ENCODE peak calls at places on chromosomes 4 and X, in six cellular contexts. One of them, this sample, is unnamed.

GRCh38 chr4:6497796-6498195 is 25.4 kb upstream of the PPP2R2C start:
- DNase-seq in lung: peak
- DNase-seq in tibial artery: no peak
- DNase-seq in K562: no peak
- DNase-seq in breast epithelium: no peak
- DNase-seq in pancreas: no peak
- DNase-seq in this sample: no peak

GRCh38 chr4:9875516-9875915 is 94.1 kb downstream of the DRD5 start:
- DNase-seq in breast epithelium: no peak
- DNase-seq in tibial artery: no peak
- DNase-seq in pancreas: no peak
- DNase-seq in K562: no peak
- DNase-seq in lung: no peak
- DNase-seq in this sample: no peak

GRCh38 chrX:135477576-135477975 is 42.9 kb upstream of the INTS6L start:
- DNase-seq in lung: peak
- DNase-seq in tibial artery: no peak
- DNase-seq in pancreas: peak
- DNase-seq in K562: peak
- DNase-seq in breast epithelium: peak
- DNase-seq in this sample: peak

GRCh38 chrX:71928856-71929255 is 18.2 kb downstream of the NHSL2 start:
- DNase-seq in pancreas: no peak
- DNase-seq in tibial artery: no peak
- DNase-seq in lung: no peak
- DNase-seq in K562: no peak
- DNase-seq in breast epithelium: no peak
- DNase-seq in this sample: no peak

GRCh38 chr4:166198921-166199320 is 325.9 kb downstream of the TLL1 start:
- DNase-seq in lung: no peak
- DNase-seq in breast epithelium: no peak
- DNase-seq in K562: no peak
- DNase-seq in tibial artery: no peak
- DNase-seq in pancreas: no peak
- DNase-seq in this sample: no peak

GRCh38 chrX:19673334-19674040 is 158.2 kb upstream of the MAP3K15 start:
- DNase-seq in breast epithelium: no peak
- DNase-seq in pancreas: peak
- DNase-seq in tibial artery: peak
- DNase-seq in lung: peak
- DNase-seq in K562: no peak
- DNase-seq in this sample: no peak

GRCh38 chr4:176464748-176465147 is 145.0 kb downstream of the SPCS3 start:
- DNase-seq in pancreas: no peak
- DNase-seq in breast epithelium: no peak
- DNase-seq in lung: no peak
- DNase-seq in tibial artery: no peak
- DNase-seq in K562: no peak
- DNase-seq in this sample: no peak

GRCh38 chrX:97522307-97522706 is 638.6 kb downstream of the RPA4 start:
- DNase-seq in lung: no peak
- DNase-seq in breast epithelium: no peak
- DNase-seq in tibial artery: no peak
- DNase-seq in K562: no peak
- DNase-seq in pancreas: no peak
- DNase-seq in this sample: no peak

GRCh38 chr4:38090450-38091246 is 130.4 kb downstream of the PTTG2 start:
- DNase-seq in tibial artery: no peak
- DNase-seq in lung: no peak
- DNase-seq in breast epithelium: no peak
- DNase-seq in K562: no peak
- DNase-seq in pancreas: no peak
- DNase-seq in this sample: no peak

GRCh38 chr4:154329268-154329858 is 162.2 kb downstream of the DCHS2 start:
- DNase-seq in K562: peak
- DNase-seq in tibial artery: no peak
- DNase-seq in breast epithelium: no peak
- DNase-seq in pancreas: no peak
- DNase-seq in lung: no peak
- DNase-seq in this sample: no peak

GRCh38 chrX:12673487-12673886 is 117.7 kb upstream of the PRPS2 start:
- DNase-seq in breast epithelium: no peak
- DNase-seq in lung: no peak
- DNase-seq in K562: no peak
- DNase-seq in pancreas: no peak
- DNase-seq in tibial artery: no peak
- DNase-seq in this sample: no peak

GRCh38 chrX:130330706-130331105 is 9.0 kb upstream of the SLC25A14 start:
- DNase-seq in lung: peak
- DNase-seq in breast epithelium: no peak
- DNase-seq in pancreas: peak
- DNase-seq in tibial artery: no peak
- DNase-seq in K562: peak
- DNase-seq in this sample: peak

GRCh38 chrX:114976321-114976720 is 41.1 kb downstream of the IL13RA2 start:
- DNase-seq in lung: no peak
- DNase-seq in breast epithelium: no peak
- DNase-seq in pancreas: no peak
- DNase-seq in K562: no peak
- DNase-seq in tibial artery: no peak
- DNase-seq in this sample: no peak

GRCh38 chrX:916235-916609 is 285.6 kb downstream of the SHOX start:
- DNase-seq in K562: no peak
- DNase-seq in breast epithelium: no peak
- DNase-seq in lung: peak
- DNase-seq in tibial artery: no peak
- DNase-seq in pancreas: no peak
- DNase-seq in this sample: no peak

GRCh38 chrX:130028196-130028595 is 45.8 kb downstream of the BCORL1 start:
- DNase-seq in tibial artery: no peak
- DNase-seq in lung: peak
- DNase-seq in breast epithelium: no peak
- DNase-seq in pancreas: peak
- DNase-seq in K562: peak
- DNase-seq in this sample: peak

GRCh38 chrX:136209016-136209738 is 42.0 kb downstream of the MAP7D3 start:
- DNase-seq in tibial artery: peak
- DNase-seq in breast epithelium: no peak
- DNase-seq in K562: peak
- DNase-seq in pancreas: peak
- DNase-seq in lung: no peak
- DNase-seq in this sample: peak

GRCh38 chrX:96924581-96924980 is 40.9 kb downstream of the RPA4 start:
- DNase-seq in lung: no peak
- DNase-seq in tibial artery: no peak
- DNase-seq in K562: no peak
- DNase-seq in pancreas: no peak
- DNase-seq in breast epithelium: no peak
- DNase-seq in this sample: no peak

GRCh38 chr4:112510468-112511293 is 5.3 kb downstream of the NEUROG2 start:
- DNase-seq in K562: no peak
- DNase-seq in breast epithelium: no peak
- DNase-seq in tibial artery: peak
- DNase-seq in lung: no peak
- DNase-seq in pancreas: no peak
- DNase-seq in this sample: no peak

GRCh38 chr4:6221851-6222760 is 21.8 kb upstream of the JAKMIP1 start:
- DNase-seq in breast epithelium: no peak
- DNase-seq in tibial artery: peak
- DNase-seq in K562: peak
- DNase-seq in lung: no peak
- DNase-seq in pancreas: peak
- DNase-seq in this sample: no peak

DNA sequence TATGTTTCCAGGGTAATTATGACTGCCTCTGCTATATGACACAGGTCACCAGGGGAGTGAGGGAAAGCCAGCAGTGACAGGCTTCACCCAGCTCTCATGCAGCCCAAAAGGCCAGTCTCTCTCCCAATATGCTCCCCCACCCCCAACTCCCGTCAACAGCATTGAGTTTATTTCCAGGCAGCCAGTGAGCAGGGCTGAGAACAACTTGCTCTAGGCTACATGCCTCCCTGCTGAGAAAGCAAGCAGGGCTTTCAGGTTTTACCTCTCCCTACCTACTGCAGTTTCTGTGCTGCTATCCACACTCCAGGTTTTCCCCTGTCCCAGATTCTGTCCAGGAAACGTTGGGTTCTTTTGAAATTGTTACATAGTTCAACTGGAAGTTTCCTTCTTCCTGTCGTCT is 291.4 kb downstream of the PABPC4L start:
- DNase-seq in tibial artery: no peak
- DNase-seq in K562: no peak
- DNase-seq in lung: no peak
- DNase-seq in pancreas: no peak
- DNase-seq in breast epithelium: no peak
- DNase-seq in this sample: no peak
- H3K27ac ChIP-seq in tibial artery: no peak
- H3K27ac ChIP-seq in K562: no peak
- H3K27ac ChIP-seq in lung: no peak
- H3K27ac ChIP-seq in pancreas: no peak
- H3K27ac ChIP-seq in breast epithelium: no peak
- H3K27ac ChIP-seq in this sample: no peak

DNA sequence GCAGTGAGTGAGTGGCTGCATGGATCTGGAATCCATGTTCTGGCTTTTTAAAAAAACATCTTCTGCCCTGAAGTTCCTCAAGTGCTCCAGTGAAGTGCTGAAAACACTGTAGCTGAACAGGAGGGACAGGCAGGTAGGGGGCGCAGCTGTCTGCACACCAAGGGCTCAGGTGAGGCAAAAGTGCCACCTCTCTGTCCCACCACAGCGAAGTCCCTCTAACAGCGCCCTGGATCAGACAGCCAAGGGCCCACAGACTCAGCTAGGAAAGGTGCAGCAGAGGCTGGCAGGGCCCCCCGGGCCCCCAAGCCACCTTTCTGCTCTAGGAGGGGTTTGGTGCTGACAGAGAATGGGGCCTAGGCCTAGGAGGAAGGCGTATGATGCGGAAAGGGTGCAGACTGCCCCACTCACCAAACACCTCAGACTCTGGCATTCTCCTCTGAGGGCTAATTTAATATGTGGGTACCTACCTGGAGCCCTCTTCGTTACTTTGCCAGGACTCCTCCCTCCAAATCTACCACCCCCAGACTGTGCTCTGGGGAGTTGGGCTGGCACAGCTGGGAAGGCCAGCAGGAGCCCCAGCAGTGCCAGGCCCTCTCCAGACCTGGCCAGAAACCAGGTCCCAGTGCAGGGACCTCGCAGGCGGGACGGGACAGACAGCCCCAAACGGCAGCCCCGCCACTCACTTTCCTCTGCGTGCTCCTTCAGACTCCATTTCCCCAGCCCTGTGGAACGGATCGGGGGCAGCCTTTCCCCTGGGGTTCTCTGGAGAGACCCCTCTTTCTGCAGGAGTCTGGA is 73.7 kb downstream of the ENPP6 start:
- DNase-seq in pancreas: no peak
- DNase-seq in K562: no peak
- DNase-seq in lung: no peak
- DNase-seq in tibial artery: no peak
- DNase-seq in breast epithelium: no peak
- DNase-seq in this sample: no peak
- TF ChIP-seq CTCF in pancreas: no peak
- TF ChIP-seq CTCF in K562: peak
- TF ChIP-seq CTCF in lung: no peak
- TF ChIP-seq CTCF in tibial artery: no peak
- TF ChIP-seq CTCF in breast epithelium: no peak
- TF ChIP-seq CTCF in this sample: no peak

GRCh38 chrX:46330513-46330912 is 214.7 kb downstream of the ZNF674 start:
- DNase-seq in lung: no peak
- DNase-seq in K562: no peak
- DNase-seq in tibial artery: no peak
- DNase-seq in breast epithelium: no peak
- DNase-seq in pancreas: no peak
- DNase-seq in this sample: no peak

GRCh38 chrX:46325312-46325877 is 219.8 kb downstream of the ZNF674 start:
- DNase-seq in lung: peak
- DNase-seq in tibial artery: no peak
- DNase-seq in pancreas: no peak
- DNase-seq in breast epithelium: peak
- DNase-seq in K562: no peak
- DNase-seq in this sample: peak

GRCh38 chrX:46326161-46326560 is 219.1 kb downstream of the ZNF674 start:
- DNase-seq in breast epithelium: no peak
- DNase-seq in tibial artery: no peak
- DNase-seq in K562: no peak
- DNase-seq in pancreas: no peak
- DNase-seq in lung: no peak
- DNase-seq in this sample: no peak

GRCh38 chrX:46327229-46328081 is 217.8 kb downstream of the ZNF674 start:
- DNase-seq in pancreas: peak
- DNase-seq in breast epithelium: peak
- DNase-seq in K562: no peak
- DNase-seq in tibial artery: no peak
- DNase-seq in lung: peak
- DNase-seq in this sample: no peak

GRCh38 chrX:46328133-46328532 is 217.1 kb downstream of the ZNF674 start:
- DNase-seq in K562: no peak
- DNase-seq in lung: no peak
- DNase-seq in tibial artery: no peak
- DNase-seq in pancreas: no peak
- DNase-seq in breast epithelium: no peak
- DNase-seq in this sample: no peak
- H3K27ac ChIP-seq in K562: no peak
- H3K27ac ChIP-seq in lung: no peak
- H3K27ac ChIP-seq in tibial artery: peak
- H3K27ac ChIP-seq in pancreas: peak
- H3K27ac ChIP-seq in breast epithelium: peak
- H3K27ac ChIP-seq in this sample: no peak

GRCh38 chrX:155997436-155997835 is at the start of gene IL9R:
- DNase-seq in pancreas: no peak
- DNase-seq in lung: no peak
- DNase-seq in breast epithelium: no peak
- DNase-seq in K562: peak
- DNase-seq in tibial artery: no peak
- DNase-seq in this sample: peak
- TF ChIP-seq CTCF in pancreas: no peak
- TF ChIP-seq CTCF in lung: no peak
- TF ChIP-seq CTCF in breast epithelium: no peak
- TF ChIP-seq CTCF in K562: no peak
- TF ChIP-seq CTCF in tibial artery: no peak
- TF ChIP-seq CTCF in this sample: no peak

This sample was measured in CD4-positive, alpha-beta T cell.